ENCODE peak calls at places on chromosomes 12 and 14, in seven cellular contexts. One of them, this sample, is unnamed.

GRCh38 chr14:53621433-53621832 is 335.2 kb downstream of the BMP4 start:
- DNase-seq in stomach: no peak
- DNase-seq in breast epithelium: no peak
- DNase-seq in esophagus muscularis mucosa: no peak
- DNase-seq in Panc1: no peak
- DNase-seq in SK-N-SH: no peak
- DNase-seq in upper lobe of left lung: no peak
- DNase-seq in this sample: no peak

GRCh38 chr12:59742831-59743230 is 147.0 kb downstream of the SLC16A7 start:
- DNase-seq in stomach: no peak
- DNase-seq in breast epithelium: no peak
- DNase-seq in Panc1: no peak
- DNase-seq in SK-N-SH: no peak
- DNase-seq in esophagus muscularis mucosa: no peak
- DNase-seq in upper lobe of left lung: no peak
- DNase-seq in this sample: no peak

GRCh38 chr12:57754411-57755193 is at the start of gene MARCHF9:
- DNase-seq in upper lobe of left lung: peak
- DNase-seq in breast epithelium: peak
- DNase-seq in Panc1: no peak
- DNase-seq in SK-N-SH: peak
- DNase-seq in stomach: peak
- DNase-seq in esophagus muscularis mucosa: no peak
- DNase-seq in this sample: no peak

GRCh38 chr12:6703631-6704030 is 3.0 kb upstream of the PIANP start:
- DNase-seq in Panc1: no peak
- DNase-seq in stomach: no peak
- DNase-seq in upper lobe of left lung: no peak
- DNase-seq in breast epithelium: no peak
- DNase-seq in SK-N-SH: no peak
- DNase-seq in esophagus muscularis mucosa: no peak
- DNase-seq in this sample: no peak

GRCh38 chr12:85531345-85531744 is 251.3 kb downstream of the ALX1 start:
- DNase-seq in upper lobe of left lung: no peak
- DNase-seq in Panc1: no peak
- DNase-seq in SK-N-SH: no peak
- DNase-seq in breast epithelium: no peak
- DNase-seq in esophagus muscularis mucosa: no peak
- DNase-seq in stomach: no peak
- DNase-seq in this sample: no peak

GRCh38 chr14:76662580-76662979 is 98.7 kb upstream of the VASH1 start:
- DNase-seq in stomach: no peak
- DNase-seq in upper lobe of left lung: no peak
- DNase-seq in Panc1: no peak
- DNase-seq in SK-N-SH: no peak
- DNase-seq in esophagus muscularis mucosa: peak
- DNase-seq in breast epithelium: no peak
- DNase-seq in this sample: no peak

GRCh38 chr12:131604146-131604844 is 106.6 kb upstream of the SFSWAP start:
- DNase-seq in stomach: no peak
- DNase-seq in SK-N-SH: no peak
- DNase-seq in esophagus muscularis mucosa: no peak
- DNase-seq in Panc1: no peak
- DNase-seq in breast epithelium: no peak
- DNase-seq in upper lobe of left lung: no peak
- DNase-seq in this sample: no peak

GRCh38 chr12:52079576-52080402 is at the start of gene SMIM41:
- DNase-seq in stomach: no peak
- DNase-seq in breast epithelium: no peak
- DNase-seq in upper lobe of left lung: peak
- DNase-seq in Panc1: no peak
- DNase-seq in esophagus muscularis mucosa: no peak
- DNase-seq in SK-N-SH: no peak
- DNase-seq in this sample: no peak

GRCh38 chr12:56687225-56688128 is 607 bp downstream of the PTGES3 start:
- DNase-seq in stomach: peak
- DNase-seq in upper lobe of left lung: peak
- DNase-seq in SK-N-SH: no peak
- DNase-seq in esophagus muscularis mucosa: peak
- DNase-seq in Panc1: no peak
- DNase-seq in breast epithelium: peak
- DNase-seq in this sample: peak

DNA sequence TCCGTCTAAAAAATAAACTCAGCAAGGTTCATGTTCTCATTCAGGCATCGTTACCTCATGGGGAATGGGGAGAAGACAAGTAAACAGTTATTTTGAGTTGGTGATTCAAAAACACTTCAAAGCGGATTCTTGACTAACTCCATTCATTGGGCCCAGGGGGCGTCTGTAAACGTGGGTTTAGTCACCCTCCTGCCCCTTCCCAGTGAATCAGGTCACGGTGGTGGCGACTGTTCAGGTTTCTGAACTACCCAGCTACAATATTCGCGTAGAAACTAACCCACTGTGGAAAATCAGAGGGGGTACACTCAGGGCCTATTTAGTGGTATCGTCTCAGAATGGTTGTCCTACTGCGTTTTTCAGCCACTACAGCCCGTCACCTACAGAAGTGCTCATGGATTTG is 15.2 kb downstream of the OR6S1 start:
- DNase-seq in upper lobe of left lung: no peak
- DNase-seq in Panc1: no peak
- DNase-seq in stomach: no peak
- DNase-seq in SK-N-SH: no peak
- DNase-seq in esophagus muscularis mucosa: no peak
- DNase-seq in breast epithelium: no peak
- DNase-seq in this sample: no peak
- TF ChIP-seq POLR2AphosphoS5 in upper lobe of left lung: no peak
- TF ChIP-seq POLR2AphosphoS5 in Panc1: no peak
- TF ChIP-seq POLR2AphosphoS5 in stomach: no peak
- TF ChIP-seq POLR2AphosphoS5 in SK-N-SH: no peak
- TF ChIP-seq POLR2AphosphoS5 in esophagus muscularis mucosa: no peak
- TF ChIP-seq POLR2AphosphoS5 in breast epithelium: no peak
- TF ChIP-seq POLR2AphosphoS5 in this sample: no peak

GRCh38 chr14:23123419-23123818 is 4.4 kb upstream of the CEBPE start:
- DNase-seq in esophagus muscularis mucosa: no peak
- DNase-seq in SK-N-SH: peak
- DNase-seq in Panc1: no peak
- DNase-seq in breast epithelium: peak
- DNase-seq in upper lobe of left lung: no peak
- DNase-seq in stomach: peak
- DNase-seq in this sample: no peak
- TF ChIP-seq POLR2AphosphoS5 in esophagus muscularis mucosa: peak
- TF ChIP-seq POLR2AphosphoS5 in SK-N-SH: no peak
- TF ChIP-seq POLR2AphosphoS5 in Panc1: no peak
- TF ChIP-seq POLR2AphosphoS5 in breast epithelium: no peak
- TF ChIP-seq POLR2AphosphoS5 in upper lobe of left lung: no peak
- TF ChIP-seq POLR2AphosphoS5 in stomach: no peak
- TF ChIP-seq POLR2AphosphoS5 in this sample: no peak

DNA sequence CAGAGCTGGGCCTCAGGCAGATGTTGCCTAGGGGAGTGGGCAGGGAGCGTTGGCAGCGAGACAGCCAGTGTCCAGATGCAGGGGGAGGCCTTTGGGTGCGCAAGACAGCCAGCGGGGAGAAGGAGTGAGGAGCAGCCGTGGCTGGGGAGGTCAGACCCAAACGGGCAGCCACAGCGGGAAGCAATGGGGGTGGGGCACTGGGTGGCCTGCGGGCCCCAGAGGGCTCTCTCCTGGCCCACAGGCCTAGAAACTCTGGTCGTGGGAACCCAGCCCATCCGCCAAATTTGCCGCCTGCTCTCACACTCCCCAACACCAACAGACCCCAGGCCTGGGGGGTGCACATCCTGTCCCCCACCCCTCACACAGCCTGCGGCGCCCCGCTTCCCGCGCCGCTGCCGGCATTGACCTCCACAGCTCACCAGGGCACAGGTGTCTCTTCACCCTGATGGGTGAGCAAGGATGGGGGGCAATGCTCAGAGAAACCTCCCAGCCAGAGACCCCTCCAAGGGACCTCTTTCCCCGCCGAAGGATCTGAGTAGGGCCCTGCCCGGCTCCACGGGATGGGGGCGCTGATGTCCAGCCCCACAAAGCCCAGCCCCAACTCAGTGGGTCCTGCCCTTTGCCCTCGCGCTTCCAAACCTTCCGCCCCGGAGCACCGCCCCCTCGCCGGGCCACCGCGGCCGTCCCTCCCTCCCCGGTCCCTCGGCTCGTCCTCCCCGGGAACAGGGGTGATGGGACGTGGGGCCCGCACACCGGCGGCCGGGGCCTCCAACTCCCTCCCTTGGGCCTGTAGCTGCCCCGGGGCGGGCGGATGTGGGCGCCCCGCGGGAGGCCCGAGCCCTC is 781 bp downstream of the HDAC7 start:
- DNase-seq in SK-N-SH: peak
- DNase-seq in stomach: peak
- DNase-seq in esophagus muscularis mucosa: no peak
- DNase-seq in breast epithelium: peak
- DNase-seq in upper lobe of left lung: peak
- DNase-seq in Panc1: no peak
- DNase-seq in this sample: peak
- TF ChIP-seq POLR2AphosphoS5 in SK-N-SH: no peak
- TF ChIP-seq POLR2AphosphoS5 in stomach: peak
- TF ChIP-seq POLR2AphosphoS5 in esophagus muscularis mucosa: peak
- TF ChIP-seq POLR2AphosphoS5 in breast epithelium: peak
- TF ChIP-seq POLR2AphosphoS5 in upper lobe of left lung: peak
- TF ChIP-seq POLR2AphosphoS5 in Panc1: no peak
- TF ChIP-seq POLR2AphosphoS5 in this sample: no peak

GRCh38 chr12:43599066-43599465 is 47.1 kb upstream of the ADAMTS20 start:
- DNase-seq in breast epithelium: no peak
- DNase-seq in esophagus muscularis mucosa: no peak
- DNase-seq in upper lobe of left lung: no peak
- DNase-seq in stomach: no peak
- DNase-seq in Panc1: no peak
- DNase-seq in SK-N-SH: no peak
- DNase-seq in this sample: no peak

GRCh38 chr12:43602738-43603137 is 50.7 kb upstream of the ADAMTS20 start:
- DNase-seq in esophagus muscularis mucosa: no peak
- DNase-seq in breast epithelium: no peak
- DNase-seq in SK-N-SH: no peak
- DNase-seq in upper lobe of left lung: no peak
- DNase-seq in stomach: no peak
- DNase-seq in Panc1: no peak
- DNase-seq in this sample: no peak

DNA sequence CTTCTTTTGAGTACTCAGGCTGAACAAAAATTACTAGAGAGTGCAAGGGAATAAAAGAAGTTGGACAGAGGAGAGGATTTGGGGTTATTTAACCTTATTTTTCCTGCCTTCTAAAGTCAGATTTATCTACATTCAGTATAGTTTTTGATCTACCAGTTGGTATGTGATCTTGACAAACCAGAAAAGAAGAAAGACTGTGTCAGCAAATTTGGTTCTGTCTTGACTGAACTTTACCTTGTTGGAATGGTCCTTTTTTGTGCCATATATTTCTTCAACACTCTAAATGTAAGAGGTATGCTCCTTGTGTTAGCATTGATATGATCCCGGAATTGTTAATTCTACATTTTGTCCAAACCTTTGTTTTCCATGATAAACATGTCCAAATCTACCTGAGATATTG is 47.7 kb upstream of the ADAMTS20 start:
- DNase-seq in SK-N-SH: no peak
- DNase-seq in breast epithelium: no peak
- DNase-seq in esophagus muscularis mucosa: no peak
- DNase-seq in stomach: no peak
- DNase-seq in Panc1: no peak
- DNase-seq in upper lobe of left lung: no peak
- DNase-seq in this sample: no peak
- TF ChIP-seq POLR2AphosphoS5 in SK-N-SH: no peak
- TF ChIP-seq POLR2AphosphoS5 in breast epithelium: no peak
- TF ChIP-seq POLR2AphosphoS5 in esophagus muscularis mucosa: no peak
- TF ChIP-seq POLR2AphosphoS5 in stomach: no peak
- TF ChIP-seq POLR2AphosphoS5 in Panc1: no peak
- TF ChIP-seq POLR2AphosphoS5 in upper lobe of left lung: no peak
- TF ChIP-seq POLR2AphosphoS5 in this sample: no peak